ENCODE peak calls at places on chromosomes 12 and 14, in ten cellular contexts. One of them, this sample, is unnamed.

GRCh38 chr12:2136901-2137300 is 84.1 kb downstream of the CACNA1C start:
- DNase-seq in hepatocyte: no peak
- DNase-seq in Peyer's patch: no peak
- DNase-seq in MM.1S: no peak
- DNase-seq in A549: no peak
- DNase-seq in Panc1: no peak
- DNase-seq in heart left ventricle: no peak
- DNase-seq in upper lobe of right lung: no peak
- DNase-seq in pancreas: no peak
- DNase-seq in endothelial cell of umbilical vein: no peak
- DNase-seq in this sample: no peak

GRCh38 chr14:104450811-104451401 is 128.7 kb upstream of the C14orf180 start:
- DNase-seq in hepatocyte: no peak
- DNase-seq in MM.1S: no peak
- DNase-seq in Panc1: no peak
- DNase-seq in pancreas: no peak
- DNase-seq in endothelial cell of umbilical vein: no peak
- DNase-seq in A549: no peak
- DNase-seq in heart left ventricle: no peak
- DNase-seq in Peyer's patch: peak; percentile 30
- DNase-seq in upper lobe of right lung: peak; percentile 53
- DNase-seq in this sample: no peak

GRCh38 chr14:100584056-100585031 is 2.9 kb downstream of the BEGAIN start:
- DNase-seq in Panc1: no peak
- DNase-seq in upper lobe of right lung: peak; percentile 27
- DNase-seq in pancreas: no peak
- DNase-seq in MM.1S: no peak
- DNase-seq in A549: no peak
- DNase-seq in heart left ventricle: no peak
- DNase-seq in Peyer's patch: no peak
- DNase-seq in endothelial cell of umbilical vein: no peak
- DNase-seq in hepatocyte: no peak
- DNase-seq in this sample: no peak

GRCh38 chr12:3881208-3881980 is 8.2 kb upstream of the PARP11 start:
- DNase-seq in Panc1: no peak
- DNase-seq in upper lobe of right lung: no peak
- DNase-seq in hepatocyte: no peak
- DNase-seq in Peyer's patch: no peak
- DNase-seq in MM.1S: no peak
- DNase-seq in A549: no peak
- DNase-seq in endothelial cell of umbilical vein: no peak
- DNase-seq in heart left ventricle: no peak
- DNase-seq in pancreas: no peak
- DNase-seq in this sample: no peak

GRCh38 chr14:56324831-56325230 is 206.6 kb downstream of the PELI2 start:
- DNase-seq in endothelial cell of umbilical vein: no peak
- DNase-seq in A549: no peak
- DNase-seq in Peyer's patch: no peak
- DNase-seq in pancreas: no peak
- DNase-seq in upper lobe of right lung: no peak
- DNase-seq in heart left ventricle: no peak
- DNase-seq in MM.1S: no peak
- DNase-seq in hepatocyte: no peak
- DNase-seq in Panc1: no peak
- DNase-seq in this sample: no peak

GRCh38 chr12:12466157-12466556 is 96.5 kb downstream of the DUSP16 start:
- DNase-seq in Peyer's patch: peak; percentile 75
- DNase-seq in Panc1: no peak
- DNase-seq in endothelial cell of umbilical vein: no peak
- DNase-seq in upper lobe of right lung: no peak
- DNase-seq in pancreas: no peak
- DNase-seq in MM.1S: no peak
- DNase-seq in heart left ventricle: no peak
- DNase-seq in A549: no peak
- DNase-seq in hepatocyte: no peak
- DNase-seq in this sample: no peak

GRCh38 chr12:48924617-48925217 is 575 bp downstream of the FKBP11 start:
- DNase-seq in heart left ventricle: peak; percentile 32
- DNase-seq in pancreas: peak; percentile 67
- DNase-seq in MM.1S: peak; percentile 79
- DNase-seq in Peyer's patch: peak; percentile 89
- DNase-seq in endothelial cell of umbilical vein: peak; percentile 78
- DNase-seq in Panc1: no peak
- DNase-seq in upper lobe of right lung: peak; percentile 81
- DNase-seq in A549: peak; percentile 59
- DNase-seq in hepatocyte: peak; percentile 81
- DNase-seq in this sample: peak; percentile 58

GRCh38 chr12:87467893-87468292 is 561.3 kb downstream of the C12orf50 start:
- DNase-seq in Panc1: no peak
- DNase-seq in A549: no peak
- DNase-seq in Peyer's patch: no peak
- DNase-seq in hepatocyte: no peak
- DNase-seq in endothelial cell of umbilical vein: no peak
- DNase-seq in upper lobe of right lung: no peak
- DNase-seq in pancreas: no peak
- DNase-seq in MM.1S: no peak
- DNase-seq in heart left ventricle: no peak
- DNase-seq in this sample: no peak

GRCh38 chr12:75081305-75081704 is 128.3 kb downstream of the KCNC2 start:
- DNase-seq in pancreas: no peak
- DNase-seq in heart left ventricle: no peak
- DNase-seq in upper lobe of right lung: no peak
- DNase-seq in endothelial cell of umbilical vein: no peak
- DNase-seq in Peyer's patch: no peak
- DNase-seq in hepatocyte: no peak
- DNase-seq in Panc1: no peak
- DNase-seq in A549: no peak
- DNase-seq in MM.1S: no peak
- DNase-seq in this sample: no peak

GRCh38 chr12:46661161-46661845 is 164.5 kb downstream of the SLC38A4 start:
- DNase-seq in A549: peak; percentile 47
- DNase-seq in Panc1: peak; percentile 87
- DNase-seq in upper lobe of right lung: no peak
- DNase-seq in pancreas: no peak
- DNase-seq in hepatocyte: peak; percentile 75
- DNase-seq in MM.1S: peak; percentile 82
- DNase-seq in endothelial cell of umbilical vein: peak; percentile 94
- DNase-seq in Peyer's patch: no peak
- DNase-seq in heart left ventricle: peak; percentile 29
- DNase-seq in this sample: peak; percentile 78

GRCh38 chr12:111068281-111068680 is 147.9 kb upstream of the MYL2 start:
- DNase-seq in pancreas: no peak
- DNase-seq in A549: no peak
- DNase-seq in endothelial cell of umbilical vein: no peak
- DNase-seq in Peyer's patch: no peak
- DNase-seq in heart left ventricle: no peak
- DNase-seq in MM.1S: no peak
- DNase-seq in upper lobe of right lung: no peak
- DNase-seq in hepatocyte: no peak
- DNase-seq in Panc1: no peak
- DNase-seq in this sample: no peak

GRCh38 chr12:78293039-78293686 is 462.5 kb downstream of the NAV3 start:
- DNase-seq in pancreas: no peak
- DNase-seq in MM.1S: no peak
- DNase-seq in A549: no peak
- DNase-seq in upper lobe of right lung: no peak
- DNase-seq in hepatocyte: peak; percentile 28
- DNase-seq in endothelial cell of umbilical vein: peak; percentile 18
- DNase-seq in heart left ventricle: no peak
- DNase-seq in Panc1: no peak
- DNase-seq in Peyer's patch: peak; percentile 57
- DNase-seq in this sample: no peak

GRCh38 chr14:67577909-67578749 is 21.9 kb downstream of the PIGH start:
- DNase-seq in Peyer's patch: peak; percentile 37
- DNase-seq in MM.1S: no peak
- DNase-seq in hepatocyte: no peak
- DNase-seq in upper lobe of right lung: no peak
- DNase-seq in heart left ventricle: no peak
- DNase-seq in Panc1: no peak
- DNase-seq in endothelial cell of umbilical vein: no peak
- DNase-seq in A549: no peak
- DNase-seq in pancreas: no peak
- DNase-seq in this sample: no peak

GRCh38 chr12:69154585-69155363 is 84.6 kb upstream of the CPSF6 start:
- DNase-seq in upper lobe of right lung: peak; percentile 72
- DNase-seq in A549: peak; percentile 62
- DNase-seq in endothelial cell of umbilical vein: peak; percentile 49
- DNase-seq in heart left ventricle: peak; percentile 59
- DNase-seq in Peyer's patch: peak; percentile 92
- DNase-seq in Panc1: peak; percentile 38
- DNase-seq in pancreas: peak; percentile 71
- DNase-seq in hepatocyte: peak; percentile 85
- DNase-seq in MM.1S: peak; percentile 75
- DNase-seq in this sample: peak; percentile 85

GRCh38 chr12:89225401-89225800 is 126.9 kb downstream of the DUSP6 start:
- DNase-seq in upper lobe of right lung: peak; percentile 69
- DNase-seq in heart left ventricle: no peak
- DNase-seq in endothelial cell of umbilical vein: peak; percentile 50
- DNase-seq in MM.1S: no peak
- DNase-seq in hepatocyte: peak; percentile 40
- DNase-seq in Panc1: no peak
- DNase-seq in A549: no peak
- DNase-seq in Peyer's patch: peak; percentile 54
- DNase-seq in pancreas: no peak
- DNase-seq in this sample: no peak

GRCh38 chr14:56160058-56160457 is 41.8 kb downstream of the PELI2 start:
- DNase-seq in endothelial cell of umbilical vein: no peak
- DNase-seq in heart left ventricle: no peak
- DNase-seq in A549: no peak
- DNase-seq in hepatocyte: no peak
- DNase-seq in upper lobe of right lung: no peak
- DNase-seq in Panc1: no peak
- DNase-seq in pancreas: no peak
- DNase-seq in Peyer's patch: no peak
- DNase-seq in MM.1S: no peak
- DNase-seq in this sample: no peak

GRCh38 chr12:107684990-107685359 is 624 bp upstream of the PWP1 start:
- DNase-seq in Panc1: no peak
- DNase-seq in upper lobe of right lung: no peak
- DNase-seq in pancreas: no peak
- DNase-seq in heart left ventricle: no peak
- DNase-seq in endothelial cell of umbilical vein: no peak
- DNase-seq in Peyer's patch: no peak
- DNase-seq in MM.1S: peak; percentile 7
- DNase-seq in A549: peak; percentile 43
- DNase-seq in hepatocyte: peak; percentile 70
- DNase-seq in this sample: no peak

GRCh38 chr12:14408208-14408607 is 42.7 kb downstream of the ATF7IP start:
- DNase-seq in hepatocyte: no peak
- DNase-seq in A549: no peak
- DNase-seq in Panc1: no peak
- DNase-seq in pancreas: no peak
- DNase-seq in heart left ventricle: no peak
- DNase-seq in endothelial cell of umbilical vein: peak; percentile 34
- DNase-seq in Peyer's patch: no peak
- DNase-seq in upper lobe of right lung: no peak
- DNase-seq in MM.1S: peak; percentile 64
- DNase-seq in this sample: peak; percentile 53

GRCh38 chr12:6946033-6946919 is 2.5 kb downstream of the C12orf57 start:
- DNase-seq in A549: peak; percentile 93
- DNase-seq in Panc1: no peak
- DNase-seq in Peyer's patch: peak; percentile 95
- DNase-seq in MM.1S: peak; percentile 84
- DNase-seq in endothelial cell of umbilical vein: no peak
- DNase-seq in hepatocyte: peak; percentile 95
- DNase-seq in heart left ventricle: no peak
- DNase-seq in pancreas: peak; percentile 99
- DNase-seq in upper lobe of right lung: peak; percentile 97
- DNase-seq in this sample: peak; percentile 39
- H3K4me1 ChIP-seq in A549: peaks cover 36% of the 10 kb centered on the region
- H3K4me1 ChIP-seq in Panc1: peaks cover 32% of the 10 kb centered on the region
- H3K4me1 ChIP-seq in Peyer's patch: peaks cover 34% of the 10 kb centered on the region
- H3K4me1 ChIP-seq in MM.1S: peaks cover 38% of the 10 kb centered on the region
- H3K4me1 ChIP-seq in endothelial cell of umbilical vein: peaks cover 15% of the 10 kb centered on the region
- H3K4me1 ChIP-seq in hepatocyte: peaks cover 19% of the 10 kb centered on the region
- H3K4me1 ChIP-seq in heart left ventricle: peaks cover 42% of the 10 kb centered on the region
- H3K4me1 ChIP-seq in pancreas: peaks cover 18% of the 10 kb centered on the region
- H3K4me1 ChIP-seq in upper lobe of right lung: peaks cover 53% of the 10 kb centered on the region
- H3K4me1 ChIP-seq in this sample: no peaks in the 10 kb centered on the region

GRCh38 chr12:34218193-34219045 is 196.1 kb downstream of the ALG10 start:
- DNase-seq in pancreas: peak; percentile 70
- DNase-seq in hepatocyte: peak; percentile 51
- DNase-seq in Peyer's patch: peak; percentile 74
- DNase-seq in Panc1: peak; percentile 81
- DNase-seq in upper lobe of right lung: peak; percentile 78
- DNase-seq in endothelial cell of umbilical vein: peak; percentile 55
- DNase-seq in heart left ventricle: peak; percentile 69
- DNase-seq in MM.1S: peak; percentile 71
- DNase-seq in A549: peak; percentile 33
- DNase-seq in this sample: no peak
- TF ChIP-seq CTCF in pancreas: peak; percentile 80
- TF ChIP-seq CTCF in hepatocyte: peak; percentile 54
- TF ChIP-seq CTCF in Peyer's patch: peak; percentile 61
- TF ChIP-seq CTCF in Panc1: peak; percentile 96
- TF ChIP-seq CTCF in upper lobe of right lung: peak; percentile 95
- TF ChIP-seq CTCF in endothelial cell of umbilical vein: peak; percentile 81
- TF ChIP-seq CTCF in heart left ventricle: peak; percentile 94
- TF ChIP-seq CTCF in MM.1S: peak; percentile 90
- TF ChIP-seq CTCF in A549: peak; percentile 86
- TF ChIP-seq CTCF in this sample: peak; percentile 65

DNA sequence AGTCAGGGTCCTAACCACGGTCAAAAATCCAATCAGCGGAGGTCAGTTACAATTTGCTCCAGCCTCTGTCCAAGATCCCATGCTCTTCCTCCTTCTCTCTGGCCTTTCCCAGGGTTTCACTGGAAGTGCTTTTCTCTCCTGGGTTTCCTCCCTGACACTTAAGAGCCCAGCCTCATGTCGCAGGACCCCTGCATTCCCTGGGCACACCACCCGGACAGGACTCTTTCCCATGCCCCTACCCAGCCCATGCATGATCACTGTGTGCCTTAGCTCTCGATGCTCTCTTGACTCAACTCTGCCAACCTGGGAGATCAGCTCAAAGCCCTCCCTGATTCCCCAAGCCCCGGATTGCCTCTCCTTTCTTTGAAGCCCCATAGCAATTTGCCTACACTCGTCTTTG is 15.5 kb upstream of the TAC3 start:
- DNase-seq in hepatocyte: no peak
- DNase-seq in MM.1S: no peak
- DNase-seq in Panc1: no peak
- DNase-seq in upper lobe of right lung: no peak
- DNase-seq in endothelial cell of umbilical vein: no peak
- DNase-seq in Peyer's patch: no peak
- DNase-seq in heart left ventricle: no peak
- DNase-seq in A549: no peak
- DNase-seq in pancreas: no peak
- DNase-seq in this sample: no peak
- H3K4me3 ChIP-seq in hepatocyte: no peak overlapping the region
- H3K4me3 ChIP-seq in MM.1S: no peak overlapping the region
- H3K4me3 ChIP-seq in Panc1: no peak overlapping the region
- H3K4me3 ChIP-seq in upper lobe of right lung: no peak overlapping the region
- H3K4me3 ChIP-seq in endothelial cell of umbilical vein: no peak overlapping the region
- H3K4me3 ChIP-seq in Peyer's patch: no peak overlapping the region
- H3K4me3 ChIP-seq in heart left ventricle: no peak overlapping the region
- H3K4me3 ChIP-seq in A549: no peak overlapping the region
- H3K4me3 ChIP-seq in pancreas: no peak overlapping the region
- H3K4me3 ChIP-seq in this sample: no peak overlapping the region

DNA sequence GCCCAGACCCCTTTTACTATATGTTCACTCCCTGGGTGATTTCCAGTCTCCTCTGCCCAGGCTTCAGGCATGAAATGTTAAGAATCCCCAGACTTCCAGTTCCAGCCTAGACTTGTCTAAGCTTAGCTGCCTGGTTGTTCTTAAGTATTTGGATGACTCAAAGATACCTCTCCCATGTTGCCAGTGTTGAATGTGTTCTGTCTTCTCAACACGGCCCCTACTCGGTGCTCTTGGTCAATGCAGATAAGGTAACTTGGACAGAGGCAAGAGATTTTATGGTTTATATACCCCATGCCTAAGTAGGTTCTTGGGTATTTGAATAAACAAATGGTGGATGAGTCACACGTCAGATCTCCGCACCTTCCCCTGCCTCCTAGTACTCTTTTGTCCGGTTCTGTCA is 13.6 kb downstream of the PIWIL1 start:
- DNase-seq in hepatocyte: peak; percentile 62
- DNase-seq in endothelial cell of umbilical vein: no peak
- DNase-seq in A549: no peak
- DNase-seq in pancreas: no peak
- DNase-seq in upper lobe of right lung: no peak
- DNase-seq in heart left ventricle: no peak
- DNase-seq in Peyer's patch: no peak
- DNase-seq in Panc1: no peak
- DNase-seq in MM.1S: no peak
- DNase-seq in this sample: no peak
- H3K4me1 ChIP-seq in hepatocyte: no peaks in the 10 kb centered on the region
- H3K4me1 ChIP-seq in endothelial cell of umbilical vein: no peaks in the 10 kb centered on the region
- H3K4me1 ChIP-seq in A549: no peaks in the 10 kb centered on the region
- H3K4me1 ChIP-seq in pancreas: no peaks in the 10 kb centered on the region
- H3K4me1 ChIP-seq in upper lobe of right lung: no peaks in the 10 kb centered on the region
- H3K4me1 ChIP-seq in heart left ventricle: no peaks in the 10 kb centered on the region
- H3K4me1 ChIP-seq in Peyer's patch: no peaks in the 10 kb centered on the region
- H3K4me1 ChIP-seq in Panc1: no peaks in the 10 kb centered on the region
- H3K4me1 ChIP-seq in MM.1S: no peaks in the 10 kb centered on the region
- H3K4me1 ChIP-seq in this sample: no peaks in the 10 kb centered on the region

This sample was measured in cardiac muscle cell.